ENCODE peak calls at places on chromosome 4, in five cellular contexts. One of them, this sample, is unnamed.
A peak's percentile ranks its signal among the peaks of the same experiment; 100 is the strongest.

GRCh38 chr4:75327804-75328512 is 186.2 kb downstream of the RCHY1 start:
- DNase-seq in T-helper 2 cell: no peak
- DNase-seq in GM06990: no peak
- DNase-seq in HTR-8/SVneo: no peak
- DNase-seq in OCI-LY7: no peak
- DNase-seq in this sample: no peak

GRCh38 chr4:9925750-9926439 is 95.4 kb downstream of the SLC2A9 start:
- DNase-seq in T-helper 2 cell: no peak
- DNase-seq in GM06990: no peak
- DNase-seq in HTR-8/SVneo: no peak
- DNase-seq in OCI-LY7: no peak
- DNase-seq in this sample: no peak

GRCh38 chr4:4969298-4969697 is 50.0 kb downstream of the CYTL1 start:
- DNase-seq in T-helper 2 cell: no peak
- DNase-seq in GM06990: no peak
- DNase-seq in HTR-8/SVneo: no peak
- DNase-seq in OCI-LY7: no peak
- DNase-seq in this sample: no peak

GRCh38 chr4:46922205-46922604 is 13.2 kb upstream of the COX7B2 start:
- DNase-seq in T-helper 2 cell: no peak
- DNase-seq in GM06990: peak; percentile 13
- DNase-seq in HTR-8/SVneo: no peak
- DNase-seq in OCI-LY7: no peak
- DNase-seq in this sample: no peak

GRCh38 chr4:182862166-182862875 is 54.9 kb downstream of the DCTD start:
- DNase-seq in T-helper 2 cell: no peak
- DNase-seq in GM06990: no peak
- DNase-seq in HTR-8/SVneo: no peak
- DNase-seq in OCI-LY7: no peak
- DNase-seq in this sample: no peak

GRCh38 chr4:108854781-108855180 is 91.9 kb upstream of the ETNPPL start:
- DNase-seq in T-helper 2 cell: no peak
- DNase-seq in GM06990: no peak
- DNase-seq in HTR-8/SVneo: no peak
- DNase-seq in OCI-LY7: no peak
- DNase-seq in this sample: no peak

GRCh38 chr4:186724048-186724860 is 598 bp upstream of the FAT1 start:
- DNase-seq in T-helper 2 cell: peak; percentile 6
- DNase-seq in GM06990: no peak
- DNase-seq in HTR-8/SVneo: peak; percentile 23
- DNase-seq in OCI-LY7: no peak
- DNase-seq in this sample: no peak

GRCh38 chr4:23401572-23401971 is 488.3 kb downstream of the PPARGC1A start:
- DNase-seq in T-helper 2 cell: no peak
- DNase-seq in GM06990: no peak
- DNase-seq in HTR-8/SVneo: no peak
- DNase-seq in OCI-LY7: no peak
- DNase-seq in this sample: no peak

GRCh38 chr4:44931720-44932119 is 205.4 kb upstream of the GNPDA2 start:
- DNase-seq in T-helper 2 cell: no peak
- DNase-seq in GM06990: no peak
- DNase-seq in HTR-8/SVneo: no peak
- DNase-seq in OCI-LY7: no peak
- DNase-seq in this sample: no peak

GRCh38 chr4:156949373-156949814 is 22.2 kb downstream of the PDGFC start:
- DNase-seq in T-helper 2 cell: no peak
- DNase-seq in GM06990: no peak
- DNase-seq in HTR-8/SVneo: no peak
- DNase-seq in OCI-LY7: no peak
- DNase-seq in this sample: no peak

GRCh38 chr4:138939960-138940359 is 75.6 kb upstream of the NOCT start:
- DNase-seq in T-helper 2 cell: no peak
- DNase-seq in GM06990: no peak
- DNase-seq in HTR-8/SVneo: no peak
- DNase-seq in OCI-LY7: no peak
- DNase-seq in this sample: no peak

GRCh38 chr4:25112349-25113008 is 47.8 kb downstream of the SEPSECS start:
- DNase-seq in T-helper 2 cell: no peak
- DNase-seq in GM06990: no peak
- DNase-seq in HTR-8/SVneo: no peak
- DNase-seq in OCI-LY7: no peak
- DNase-seq in this sample: peak; percentile 1

GRCh38 chr4:185004562-185005208 is 13.6 kb upstream of the HELT start:
- DNase-seq in T-helper 2 cell: no peak
- DNase-seq in GM06990: no peak
- DNase-seq in HTR-8/SVneo: no peak
- DNase-seq in OCI-LY7: no peak
- DNase-seq in this sample: no peak

GRCh38 chr4:41361831-41362646 is 105.3 kb downstream of the UCHL1 start:
- DNase-seq in T-helper 2 cell: no peak
- DNase-seq in GM06990: no peak
- DNase-seq in HTR-8/SVneo: no peak
- DNase-seq in OCI-LY7: no peak
- DNase-seq in this sample: no peak

GRCh38 chr4:112060212-112060611 is 85.0 kb upstream of the FAM241A start:
- DNase-seq in T-helper 2 cell: no peak
- DNase-seq in GM06990: no peak
- DNase-seq in HTR-8/SVneo: peak; percentile 19
- DNase-seq in OCI-LY7: peak; percentile 11
- DNase-seq in this sample: peak; percentile 26

GRCh38 chr4:16722386-16722785 is 176.1 kb downstream of the LDB2 start:
- DNase-seq in T-helper 2 cell: no peak
- DNase-seq in GM06990: no peak
- DNase-seq in HTR-8/SVneo: no peak
- DNase-seq in OCI-LY7: no peak
- DNase-seq in this sample: no peak

GRCh38 chr4:40149960-40150385 is 46.9 kb upstream of the RHOH start:
- DNase-seq in T-helper 2 cell: peak; percentile 83
- DNase-seq in GM06990: peak; percentile 59
- DNase-seq in HTR-8/SVneo: peak; percentile 56
- DNase-seq in OCI-LY7: peak; percentile 93
- DNase-seq in this sample: peak; percentile 66

GRCh38 chr4:128635141-128635911 is 174.2 kb upstream of the JADE1 start:
- DNase-seq in T-helper 2 cell: no peak
- DNase-seq in GM06990: no peak
- DNase-seq in HTR-8/SVneo: no peak
- DNase-seq in OCI-LY7: no peak
- DNase-seq in this sample: no peak

GRCh38 chr4:30262379-30262778 is 457.8 kb upstream of the PCDH7 start:
- DNase-seq in T-helper 2 cell: no peak
- DNase-seq in GM06990: no peak
- DNase-seq in HTR-8/SVneo: no peak
- DNase-seq in OCI-LY7: no peak
- DNase-seq in this sample: no peak

GRCh38 chr4:38562751-38563198 is 101.2 kb upstream of the KLF3 start:
- DNase-seq in T-helper 2 cell: no peak
- DNase-seq in GM06990: no peak
- DNase-seq in HTR-8/SVneo: no peak
- DNase-seq in OCI-LY7: no peak
- DNase-seq in this sample: no peak

GRCh38 chr4:134544303-134544761 is 342.7 kb upstream of the PABPC4L start:
- DNase-seq in T-helper 2 cell: no peak
- DNase-seq in GM06990: no peak
- DNase-seq in HTR-8/SVneo: peak; percentile 23
- DNase-seq in OCI-LY7: no peak
- DNase-seq in this sample: no peak

GRCh38 chr4:123659759-123660158 is 263.2 kb downstream of the SPRY1 start:
- DNase-seq in T-helper 2 cell: no peak
- DNase-seq in GM06990: no peak
- DNase-seq in HTR-8/SVneo: no peak
- DNase-seq in OCI-LY7: peak; percentile 45
- DNase-seq in this sample: no peak

GRCh38 chr4:52102587-52102986 is 51.5 kb downstream of the SPATA18 start:
- DNase-seq in T-helper 2 cell: no peak
- DNase-seq in GM06990: no peak
- DNase-seq in HTR-8/SVneo: no peak
- DNase-seq in OCI-LY7: no peak
- DNase-seq in this sample: no peak

GRCh38 chr4:52982246-52982950 is 120.3 kb downstream of the RASL11B start:
- DNase-seq in T-helper 2 cell: peak; percentile 24
- DNase-seq in GM06990: no peak
- DNase-seq in HTR-8/SVneo: peak; percentile 14
- DNase-seq in OCI-LY7: peak; percentile 13
- DNase-seq in this sample: no peak

GRCh38 chr4:184987493-184988031 is 30.7 kb upstream of the HELT start:
- DNase-seq in T-helper 2 cell: no peak
- DNase-seq in GM06990: no peak
- DNase-seq in HTR-8/SVneo: no peak
- DNase-seq in OCI-LY7: no peak
- DNase-seq in this sample: no peak

GRCh38 chr4:169582203-169582602 is 30.2 kb downstream of the NEK1 start:
- DNase-seq in T-helper 2 cell: peak; percentile 65
- DNase-seq in GM06990: no peak
- DNase-seq in HTR-8/SVneo: no peak
- DNase-seq in OCI-LY7: no peak
- DNase-seq in this sample: no peak

GRCh38 chr4:58776627-58777026 is 1666.4 kb upstream of the IGFBP7 start:
- DNase-seq in T-helper 2 cell: no peak
- DNase-seq in GM06990: no peak
- DNase-seq in HTR-8/SVneo: peak; percentile 19
- DNase-seq in OCI-LY7: no peak
- DNase-seq in this sample: no peak

GRCh38 chr4:184261246-184261645 is 43.6 kb upstream of the ENPP6 start:
- DNase-seq in T-helper 2 cell: no peak
- DNase-seq in GM06990: no peak
- DNase-seq in HTR-8/SVneo: no peak
- DNase-seq in OCI-LY7: no peak
- DNase-seq in this sample: no peak

GRCh38 chr4:11165052-11165451 is 263.6 kb downstream of the HS3ST1 start:
- DNase-seq in T-helper 2 cell: no peak
- DNase-seq in GM06990: no peak
- DNase-seq in HTR-8/SVneo: no peak
- DNase-seq in OCI-LY7: no peak
- DNase-seq in this sample: no peak

GRCh38 chr4:150080875-150081274 is 2.6 kb downstream of the DCLK2 start:
- DNase-seq in T-helper 2 cell: no peak
- DNase-seq in GM06990: no peak
- DNase-seq in HTR-8/SVneo: no peak
- DNase-seq in OCI-LY7: no peak
- DNase-seq in this sample: no peak

GRCh38 chr4:87050596-87050995 is 115.8 kb downstream of the AFF1 start:
- DNase-seq in T-helper 2 cell: no peak
- DNase-seq in GM06990: no peak
- DNase-seq in HTR-8/SVneo: no peak
- DNase-seq in OCI-LY7: no peak
- DNase-seq in this sample: no peak

GRCh38 chr4:182212211-182212761 is 30.9 kb upstream of the TENM3 start:
- DNase-seq in T-helper 2 cell: no peak
- DNase-seq in GM06990: no peak
- DNase-seq in HTR-8/SVneo: no peak
- DNase-seq in OCI-LY7: no peak
- DNase-seq in this sample: no peak

GRCh38 chr4:125741825-125742452 is 427.2 kb downstream of the FAT4 start:
- DNase-seq in T-helper 2 cell: no peak
- DNase-seq in GM06990: no peak
- DNase-seq in HTR-8/SVneo: peak; percentile 43
- DNase-seq in OCI-LY7: peak; percentile 7
- DNase-seq in this sample: peak; percentile 11

GRCh38 chr4:146330392-146330791 is 116.1 kb downstream of the REELD1 start:
- DNase-seq in T-helper 2 cell: no peak
- DNase-seq in GM06990: no peak
- DNase-seq in HTR-8/SVneo: no peak
- DNase-seq in OCI-LY7: no peak
- DNase-seq in this sample: no peak

GRCh38 chr4:89765966-89766365 is 71.0 kb downstream of the SNCA start:
- DNase-seq in T-helper 2 cell: no peak
- DNase-seq in GM06990: no peak
- DNase-seq in HTR-8/SVneo: peak; percentile 13
- DNase-seq in OCI-LY7: no peak
- DNase-seq in this sample: no peak

GRCh38 chr4:180734753-180735432 is 1508.3 kb upstream of the TENM3 start:
- DNase-seq in T-helper 2 cell: no peak
- DNase-seq in GM06990: no peak
- DNase-seq in HTR-8/SVneo: no peak
- DNase-seq in OCI-LY7: peak; percentile 84
- DNase-seq in this sample: no peak

GRCh38 chr4:77788990-77789389 is 30.2 kb downstream of the CNOT6L start:
- DNase-seq in T-helper 2 cell: no peak
- DNase-seq in GM06990: no peak
- DNase-seq in HTR-8/SVneo: no peak
- DNase-seq in OCI-LY7: no peak
- DNase-seq in this sample: no peak

GRCh38 chr4:165325732-165326512 is 1.5 kb upstream of the MSMO1 start:
- DNase-seq in T-helper 2 cell: peak; percentile 59
- DNase-seq in GM06990: no peak
- DNase-seq in HTR-8/SVneo: peak; percentile 27
- DNase-seq in OCI-LY7: no peak
- DNase-seq in this sample: no peak